ENCODE peak calls at places on chromosomes 6 and 20, in six cellular contexts. F is spleen, J is Peyer's patch, L is coronary artery, W is brain microvascular endothelial cell, G is mucosa of descending colon. B is an unnamed sample.

GRCh38 chr6:29653452-29654038 is 3.3 kb upstream of the MOG start:
- DNase-seq in G (no peak), F (no peak), J (no peak), L (no peak), W (peak), B (no peak)

GRCh38 chr6:159434410-159434809 is 258.6 kb downstream of the SOD2 start:
- DNase-seq in W (no peak), L (no peak), F (no peak), J (no peak), G (no peak), B (no peak)

GRCh38 chr20:61830956-61831355 is 234.7 kb downstream of the TAF4 start:
- DNase-seq in G (no peak), F (peak), L (no peak), J (no peak), W (no peak), B (no peak)

GRCh38 chr20:11090751-11091150 is 417.0 kb upstream of the JAG1 start:
- DNase-seq in W (no peak), J (no peak), F (no peak), G (no peak), L (no peak), B (no peak)

GRCh38 chr6:42249279-42249678 is 31.6 kb upstream of the MRPS10 start:
- DNase-seq in F (no peak), J (no peak), G (no peak), W (no peak), L (no peak), B (no peak)

GRCh38 chr6:156912431-156912830 is 135.3 kb downstream of the ARID1B start:
- DNase-seq in L (no peak), W (no peak), G (no peak), J (no peak), F (no peak), B (no peak)

GRCh38 chr6:136067731-136068341 is 182.3 kb downstream of the MTFR2 start:
- DNase-seq in L (no peak), W (no peak), G (no peak), F (no peak), J (no peak), B (peak)

GRCh38 chr6:114446342-114446741 is 103.5 kb upstream of the HS3ST5 start:
- DNase-seq in G (no peak), J (no peak), F (no peak), W (no peak), L (no peak), B (no peak)

GRCh38 chr6:106256201-106256968 is 69.2 kb downstream of the ATG5 start:
- DNase-seq in W (no peak), G (no peak), J (no peak), F (no peak), L (no peak), B (no peak)

GRCh38 chr6:15483060-15483459 is 179.8 kb downstream of the DTNBP1 start:
- DNase-seq in L (no peak), W (no peak), F (no peak), G (no peak), J (no peak), B (no peak)

GRCh38 chr20:61193164-61193563 is 58.9 kb upstream of the CDH4 start:
- DNase-seq in L (no peak), G (no peak), F (no peak), W (no peak), J (no peak), B (no peak)

GRCh38 chr20:61252601-61253263 is 671 bp downstream of the CDH4 start:
- DNase-seq in F (no peak), J (peak), L (no peak), G (no peak), W (no peak), B (no peak)

GRCh38 chr6:107244742-107245470 is 129.6 kb upstream of the BEND3 start:
- DNase-seq in W (no peak), J (no peak), G (no peak), L (no peak), F (no peak), B (no peak)

GRCh38 chr6:3341467-3341866 is 82.7 kb downstream of the PSMG4 start:
- DNase-seq in G (no peak), W (peak), L (no peak), F (no peak), J (no peak), B (peak)

GRCh38 chr20:43983904-43984361 is 69.3 kb downstream of the TOX2 start:
- DNase-seq in G (no peak), W (no peak), J (no peak), F (no peak), L (no peak), B (no peak)

GRCh38 chr20:30168025-30168799 is 1089.3 kb upstream of the DEFB115 start:
- DNase-seq in G (peak), W (no peak), F (peak), J (peak), L (no peak), B (no peak)

GRCh38 chr6:30814137-30815084 is 69.9 kb upstream of the DDR1 start:
- DNase-seq in F (peak), J (no peak), W (no peak), L (no peak), G (no peak), B (peak)

GRCh38 chr6:112480551-112480950 is 133.4 kb downstream of the RFPL4B start:
- DNase-seq in W (no peak), L (no peak), F (no peak), J (no peak), G (no peak), B (peak)

GRCh38 chr6:122653094-122653493 is 42.9 kb downstream of the PKIB start:
- DNase-seq in W (peak), L (no peak), G (no peak), F (no peak), J (no peak), B (peak)

GRCh38 chr6:1136415-1136774 is 175.5 kb upstream of the FOXQ1 start:
- DNase-seq in G (no peak), F (no peak), J (no peak), L (no peak), W (peak), B (peak)

GRCh38 chr6:53377793-53378192 is 29.0 kb upstream of the ELOVL5 start:
- DNase-seq in W (no peak), F (no peak), L (no peak), G (no peak), J (no peak), B (no peak)

GRCh38 chr6:149093643-149094042 is 223.9 kb upstream of the TAB2 start:
- DNase-seq in W (peak), G (no peak), F (no peak), L (no peak), J (no peak), B (no peak)

GRCh38 chr6:24777227-24777626 is 2.5 kb downstream of the GMNN start:
- DNase-seq in W (no peak), J (no peak), G (no peak), F (no peak), L (no peak), B (no peak)

GRCh38 chr20:21096321-21097043 is 9.7 kb downstream of the LINC00237 start:
- DNase-seq in J (no peak), F (no peak), W (peak), L (no peak), G (no peak), B (no peak)

GRCh38 chr6:133705071-133705470 is 183.8 kb upstream of the TCF21 start:
- DNase-seq in W (peak), F (no peak), L (no peak), J (no peak), G (no peak), B (no peak)

GRCh38 chr6:113068569-113068968 is 721.4 kb downstream of the RFPL4B start:
- DNase-seq in F (no peak), W (no peak), G (no peak), L (no peak), J (no peak), B (no peak)

GRCh38 chr20:9409352-9409751 is 105.0 kb upstream of the LAMP5 start:
- DNase-seq in L (no peak), G (no peak), J (no peak), W (peak), F (no peak), B (no peak)

GRCh38 chr6:104955927-104956662 is 812 bp upstream of the LIN28B start:
- DNase-seq in F (no peak), J (no peak), G (no peak), L (no peak), W (no peak), B (no peak)

GRCh38 chr6:29850011-29850553 is 22.5 kb downstream of the HLA-G start:
- DNase-seq in L (no peak), J (peak), F (no peak), W (no peak), G (no peak), B (no peak)

GRCh38 chr6:74645108-74645849 is 560.6 kb downstream of the COL12A1 start:
- DNase-seq in J (no peak), F (no peak), W (no peak), G (no peak), L (no peak), B (no peak)

GRCh38 chr6:298233-299049 is 6.2 kb downstream of the DUSP22 start:
- DNase-seq in J (no peak), W (no peak), F (no peak), G (no peak), L (peak), B (no peak)

DNA sequence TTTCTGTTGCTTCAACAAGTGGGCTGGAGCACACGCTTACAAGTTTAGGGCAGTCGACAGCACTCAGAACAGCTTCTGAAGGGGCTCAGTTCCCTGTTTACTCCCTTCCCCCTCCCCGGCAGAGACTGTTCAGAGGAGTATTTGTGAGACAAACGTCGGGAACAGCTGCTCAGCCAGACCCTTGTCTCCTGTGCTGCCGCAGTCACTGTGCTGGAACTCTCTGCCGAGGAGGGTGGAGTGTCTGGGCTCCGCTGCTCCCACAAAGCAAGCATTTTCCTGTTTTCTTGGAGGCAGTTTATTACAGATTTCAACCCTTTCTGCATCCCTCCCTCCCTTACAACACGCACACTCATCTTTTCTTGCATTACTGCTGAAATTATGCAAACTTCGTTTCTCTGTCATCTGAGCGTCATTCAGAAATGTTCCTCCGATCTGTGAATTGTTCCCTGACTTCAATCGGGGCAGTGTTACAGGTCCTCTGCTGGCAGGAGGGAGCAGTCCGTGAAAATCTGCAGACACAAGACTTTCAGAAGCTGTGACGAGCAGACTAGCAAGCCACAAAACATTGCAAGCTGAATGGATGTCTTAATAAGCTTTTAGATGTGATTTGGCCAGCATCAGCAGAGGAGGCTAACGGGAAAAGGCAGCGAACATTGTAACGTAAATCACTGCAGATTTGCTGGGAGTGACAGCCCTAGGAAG is 76.3 kb downstream of the LYRM2 start:
- DNase-seq in L (no peak), F (no peak), G (no peak), J (no peak), W (no peak), B (no peak)
- H3K4me3 ChIP-seq in L (peak), F (no peak), G (no peak), J (no peak), W (no peak), B (no peak)

GRCh38 chr6:127188752-127189151 is 70.3 kb downstream of the RSPO3 start:
- DNase-seq in F (no peak), G (no peak), W (no peak), L (no peak), J (no peak), B (no peak)

GRCh38 chr6:127191716-127192115 is 73.2 kb downstream of the RSPO3 start:
- DNase-seq in G (no peak), L (no peak), F (no peak), J (no peak), W (no peak), B (no peak)

GRCh38 chr6:127192911-127193503 is 73.7 kb upstream of the RNF146 start:
- DNase-seq in W (no peak), F (no peak), G (no peak), L (no peak), J (no peak), B (no peak)

GRCh38 chr6:127186889-127187288 is 68.4 kb downstream of the RSPO3 start:
- DNase-seq in L (no peak), F (peak), W (no peak), G (peak), J (peak), B (no peak)

GRCh38 chr6:127190552-127190951 is 72.1 kb downstream of the RSPO3 start:
- DNase-seq in W (peak), F (no peak), J (no peak), G (no peak), L (no peak), B (no peak)
- TF ChIP-seq CTCF in W (peak), F (no peak), J (no peak), G (no peak), L (no peak), B (peak)

GRCh38 chr6:47308674-47309325 is 905 bp downstream of the TNFRSF21 start:
- DNase-seq in G (peak), L (no peak), J (peak), F (peak), W (no peak), B (no peak)

GRCh38 chr6:47309326-47310130 is at the start of gene TNFRSF21:
- DNase-seq in L (peak), W (peak), F (peak), G (peak), J (peak), B (peak)

GRCh38 chr6:47308223-47308567 is 1.5 kb downstream of the TNFRSF21 start:
- DNase-seq in F (no peak), J (no peak), W (no peak), L (no peak), G (no peak), B (no peak)

GRCh38 chr6:47306887-47307286 is 2.8 kb downstream of the TNFRSF21 start:
- DNase-seq in L (no peak), G (no peak), W (no peak), J (no peak), F (no peak), B (peak)

GRCh38 chr6:47307362-47308222 is 2.1 kb downstream of the TNFRSF21 start:
- DNase-seq in L (no peak), J (no peak), F (no peak), W (no peak), G (no peak), B (no peak)
- H3K4me3 ChIP-seq in L (peak), J (no peak), F (peak), W (peak), G (no peak), B (peak)

GRCh38 chr6:167118839-167119238 is 4.1 kb upstream of the CCR6 start:
- DNase-seq in G (no peak), J (no peak), L (no peak), W (no peak), F (no peak), B (no peak)

GRCh38 chr6:167120557-167121030 is 2.3 kb upstream of the CCR6 start:
- DNase-seq in J (no peak), G (no peak), L (no peak), W (no peak), F (no peak), B (no peak)

GRCh38 chr6:167121471-167121870 is 1.4 kb upstream of the CCR6 start:
- DNase-seq in F (no peak), L (no peak), W (no peak), J (no peak), G (no peak), B (no peak)

GRCh38 chr6:167118006-167118405 is 4.9 kb upstream of the CCR6 start:
- DNase-seq in L (no peak), W (no peak), G (no peak), J (no peak), F (no peak), B (no peak)

GRCh38 chr6:167119680-167120556 is 3.0 kb upstream of the CCR6 start:
- DNase-seq in F (no peak), W (no peak), G (peak), J (no peak), L (no peak), B (no peak)
- TF ChIP-seq CTCF in F (no peak), W (no peak), G (no peak), J (peak), L (no peak), B (no peak)

GRCh38 chr6:51995214-51995735 is 92.1 kb downstream of the PKHD1 start:
- DNase-seq in F (no peak), W (no peak), G (no peak), L (no peak), J (no peak), B (no peak)

GRCh38 chr6:52000064-52000463 is 87.3 kb downstream of the PKHD1 start:
- DNase-seq in J (no peak), G (no peak), W (no peak), F (no peak), L (no peak), B (peak)

GRCh38 chr6:51992834-51993233 is 94.6 kb downstream of the PKHD1 start:
- DNase-seq in G (no peak), L (no peak), F (no peak), J (no peak), W (no peak), B (no peak)

GRCh38 chr6:51996296-51996947 is 91.0 kb downstream of the PKHD1 start:
- DNase-seq in G (no peak), W (no peak), L (no peak), J (no peak), F (no peak), B (no peak)
- H3K4me3 ChIP-seq in G (no peak), W (no peak), L (no peak), J (no peak), F (no peak), B (no peak)

GRCh38 chr20:2816583-2817340 is 598 bp downstream of the TMEM239 start:
- DNase-seq in F (no peak), W (no peak), G (peak), J (no peak), L (peak), B (no peak)

GRCh38 chr20:2814076-2814475 is 711 bp upstream of the C20orf141 start:
- DNase-seq in F (no peak), L (no peak), W (no peak), J (no peak), G (no peak), B (no peak)

GRCh38 chr20:2815242-2815900 is 584 bp downstream of the C20orf141 start:
- DNase-seq in F (no peak), J (no peak), G (no peak), L (peak), W (no peak), B (no peak)

GRCh38 chr20:2816030-2816582 is at the start of gene TMEM239:
- DNase-seq in G (no peak), L (peak), W (no peak), F (no peak), J (no peak), B (no peak)

DNA sequence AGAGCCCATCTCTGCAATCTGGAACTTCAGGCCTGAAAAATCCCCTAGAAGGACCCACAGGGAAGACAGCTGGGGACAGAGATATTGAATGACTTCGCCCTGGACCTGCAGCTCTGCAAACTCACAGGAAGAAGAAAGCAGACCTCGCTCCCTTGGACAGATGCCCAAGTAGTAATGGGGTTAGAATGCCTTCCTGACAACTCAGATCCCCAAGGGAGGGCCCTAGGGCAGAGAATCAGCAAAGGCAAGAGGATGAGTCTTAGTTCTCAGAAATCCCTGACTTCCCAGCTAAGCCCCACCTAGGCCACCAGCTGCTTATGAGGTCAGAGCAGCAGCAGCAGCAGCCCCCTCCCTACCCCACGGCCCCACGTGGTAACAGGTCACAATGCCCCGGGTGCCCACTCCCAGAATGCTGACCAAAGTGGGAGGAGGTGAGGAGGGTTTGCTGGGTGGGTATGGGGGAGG is at the start of gene C20orf141:
- DNase-seq in F (no peak), W (peak), J (no peak), G (no peak), L (peak), B (peak)
- TF ChIP-seq CTCF in F (no peak), W (no peak), J (no peak), G (no peak), L (no peak), B (no peak)

DNA sequence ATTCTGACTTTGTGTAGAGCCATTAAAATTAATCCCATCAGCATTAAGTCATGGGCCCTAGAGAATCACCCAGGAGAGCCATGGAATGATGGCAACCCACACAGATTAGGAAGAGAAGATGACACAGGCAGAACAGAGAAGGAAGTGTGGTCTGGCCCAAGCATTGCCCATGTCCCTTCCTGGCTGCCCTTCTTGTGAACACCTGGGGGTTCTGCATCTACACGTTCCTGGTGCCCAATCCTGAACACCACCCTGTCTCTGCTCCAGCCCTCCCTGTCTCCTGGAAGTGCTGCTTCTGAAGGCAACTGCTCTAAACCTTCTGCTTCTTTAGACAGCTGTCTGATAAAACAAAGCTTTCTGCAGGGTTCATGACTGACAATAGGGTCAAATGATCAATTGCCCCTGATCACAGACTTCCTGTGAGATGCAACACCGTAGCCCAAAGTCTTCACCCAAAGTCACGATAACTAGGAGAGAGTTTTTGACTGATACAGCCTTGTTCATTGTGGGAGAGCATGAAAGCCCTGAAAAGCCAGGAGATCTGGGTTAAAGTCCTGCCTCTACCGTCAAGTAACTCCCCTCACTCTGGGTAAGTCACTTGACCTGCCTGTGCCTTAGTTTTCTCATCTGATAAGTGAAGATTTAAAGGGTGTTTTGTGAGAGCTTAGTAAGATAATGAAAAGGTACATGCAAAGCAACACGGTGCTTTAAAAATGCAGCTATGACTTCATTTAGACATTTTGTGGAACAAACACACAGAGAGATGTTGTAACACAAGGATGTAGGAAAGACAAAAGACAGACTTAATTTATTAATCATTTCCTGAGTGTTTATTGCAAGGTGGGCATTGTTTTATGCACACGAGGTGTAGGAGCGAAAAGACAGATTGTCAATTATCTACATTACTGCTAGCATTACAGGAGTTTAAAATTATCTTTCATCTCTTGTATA is 291.2 kb upstream of the STXBP5 start:
- DNase-seq in G (no peak), L (no peak), W (no peak), F (no peak), J (no peak), B (no peak)
- H3K4me3 ChIP-seq in G (no peak), L (no peak), W (no peak), F (no peak), J (no peak), B (no peak)

GRCh38 chr6:152184573-152185157 is 377.2 kb downstream of the ESR1 start:
- DNase-seq in J (no peak), L (no peak), G (no peak), W (no peak), F (no peak), B (no peak)
- TF ChIP-seq CTCF in J (no peak), L (no peak), G (no peak), W (no peak), F (no peak), B (no peak)

B was measured in kidney epithelial cell.